ENCODE peak calls at places on chromosomes 5 and 9, in five cellular contexts. T is NCI-H1105 treated with DMSO at 0.1 percent for 48 hours, B is AG04450, Q is dermis microvascular lymphatic vessel endothelial cell, H is HEK293T. S is an unnamed sample.

GRCh38 chr9:129140397-129141065 is 29.3 kb downstream of the PTPA start:
- DNase-seq in H (no peak), T (peak; percentile 16), B (no peak), Q (no peak), S (peak; percentile 54)

GRCh38 chr5:67748165-67748690 is 467.3 kb upstream of the PIK3R1 start:
- DNase-seq in T (no peak), H (no peak), B (no peak), Q (no peak), S (no peak)

GRCh38 chr5:3604501-3604900 is 8.9 kb downstream of the IRX1 start:
- DNase-seq in T (no peak), H (no peak), Q (no peak), B (no peak), S (no peak)

GRCh38 chr9:133994359-133995011 is 2.4 kb upstream of the VAV2 start:
- DNase-seq in B (no peak), H (peak; percentile 86), T (peak; percentile 40), Q (no peak), S (peak; percentile 82)

GRCh38 chr5:172838151-172838875 is 4.3 kb downstream of the ERGIC1 start:
- DNase-seq in T (no peak), B (no peak), Q (no peak), H (no peak), S (no peak)

GRCh38 chr9:13443380-13444271 is 164.1 kb upstream of the MPDZ start:
- DNase-seq in T (peak; percentile 81), B (no peak), H (no peak), Q (no peak), S (no peak)

GRCh38 chr9:33289501-33289900 is 815 bp upstream of the NFX1 start:
- DNase-seq in B (no peak), H (no peak), T (no peak), Q (no peak), S (no peak)

GRCh38 chr5:126004636-126005035 is 418.6 kb upstream of the GRAMD2B start:
- DNase-seq in T (peak; percentile 45), Q (no peak), H (no peak), B (no peak), S (no peak)

GRCh38 chr5:137669796-137670195 is 66.1 kb downstream of the KLHL3 start:
- DNase-seq in Q (no peak), T (no peak), B (no peak), H (no peak), S (no peak)

GRCh38 chr9:99595796-99596195 is 225.9 kb upstream of the NR4A3 start:
- DNase-seq in Q (no peak), H (no peak), B (no peak), T (no peak), S (no peak)

GRCh38 chr5:79143684-79144379 is 32.2 kb downstream of the BHMT start:
- DNase-seq in H (no peak), T (no peak), B (no peak), Q (no peak), S (no peak)

GRCh38 chr9:129611302-129611800 is 9.6 kb downstream of the C9orf50 start:
- DNase-seq in B (no peak), Q (no peak), T (no peak), H (no peak), S (no peak)

GRCh38 chr5:94199566-94199965 is 418.8 kb downstream of the KIAA0825 start:
- DNase-seq in Q (no peak), B (no peak), H (no peak), T (no peak), S (no peak)

GRCh38 chr5:170446365-170446764 is 57.2 kb upstream of the KCNMB1 start:
- DNase-seq in H (no peak), T (no peak), Q (no peak), B (no peak), S (no peak)

GRCh38 chr5:53430618-53431252 is 49.7 kb upstream of the FST start:
- DNase-seq in Q (peak; percentile 78), B (no peak), T (no peak), H (peak; percentile 16), S (no peak)

GRCh38 chr5:149046196-149046829 is 16.5 kb downstream of the SH3TC2 start:
- DNase-seq in Q (no peak), B (no peak), H (no peak), T (no peak), S (no peak)

GRCh38 chr9:86424246-86424891 is 70.2 kb upstream of the TUT7 start:
- DNase-seq in B (no peak), H (no peak), T (no peak), Q (no peak), S (no peak)

GRCh38 chr9:18703086-18703750 is 229.3 kb downstream of the ADAMTSL1 start:
- DNase-seq in B (no peak), T (no peak), H (no peak), Q (no peak), S (no peak)

GRCh38 chr9:108469654-108470053 is 386.1 kb downstream of the ACTL7B start:
- DNase-seq in B (no peak), H (no peak), Q (no peak), T (no peak), S (no peak)

GRCh38 chr9:90905079-90905478 is 103.5 kb downstream of the SYK start:
- DNase-seq in T (peak; percentile 89), H (no peak), Q (no peak), B (no peak), S (no peak)

GRCh38 chr5:35294976-35295375 is 64.7 kb upstream of the PRLR start:
- DNase-seq in B (no peak), H (no peak), Q (no peak), T (no peak), S (no peak)

GRCh38 chr5:74206571-74207550 is 433.7 kb downstream of the ENC1 start:
- DNase-seq in Q (peak; percentile 66), T (peak; percentile 86), B (no peak), H (no peak), S (no peak)

GRCh38 chr9:129138476-129139232 is 27.4 kb downstream of the PTPA start:
- DNase-seq in Q (peak; percentile 93), B (no peak), T (no peak), H (no peak), S (peak; percentile 31)

GRCh38 chr5:134579284-134579771 is 53.3 kb downstream of the SAR1B start:
- DNase-seq in T (no peak), Q (no peak), H (no peak), B (no peak), S (no peak)

GRCh38 chr9:87180361-87180760 is 233.1 kb upstream of the GAS1 start:
- DNase-seq in Q (no peak), B (no peak), H (no peak), T (no peak), S (no peak)

GRCh38 chr9:132702254-132702653 is 32.0 kb downstream of the GTF3C4 start:
- DNase-seq in T (no peak), Q (no peak), H (no peak), B (no peak), S (no peak)